ENCODE peak calls at places on chromosome 1, in seven cellular contexts. R is lower leg skin, H is prostate gland, Z is ovary, P is uterus, L is IMR-90, X is A549. K is an unnamed sample.
A peak's percentile ranks its signal among the peaks of the same experiment; 100 is the strongest.

GRCh38 chr1:175604598-175604997 is 138.8 kb downstream of the TNR start:
- DNase-seq in R (no peak), H (no peak), Z (no peak), P (no peak), L (no peak), X (no peak), K (no peak)

GRCh38 chr1:207838156-207839082 is 72.5 kb downstream of the CD34 start:
- DNase-seq in R (peak; percentile 89), H (peak; percentile 65), Z (peak; percentile 85), P (peak; percentile 80), L (no peak), X (no peak), K (peak; percentile 84)

GRCh38 chr1:18299441-18300338 is 181.0 kb upstream of the KLHDC7A start:
- DNase-seq in R (no peak), H (no peak), Z (no peak), P (no peak), L (no peak), X (peak; percentile 22), K (no peak)

GRCh38 chr1:205629751-205630150 is 2.1 kb downstream of the ELK4 start:
- DNase-seq in R (no peak), H (no peak), Z (no peak), P (no peak), L (no peak), X (no peak), K (no peak)

GRCh38 chr1:161128591-161129420 is 3.7 kb downstream of the DEDD start:
- DNase-seq in R (no peak), H (no peak), Z (no peak), P (no peak), L (no peak), X (no peak), K (no peak)

GRCh38 chr1:51867479-51868232 is 10.9 kb downstream of the NRDC start:
- DNase-seq in R (no peak), H (no peak), Z (no peak), P (no peak), L (no peak), X (no peak), K (no peak)

GRCh38 chr1:205658943-205659581 is 21.2 kb downstream of the SLC45A3 start:
- DNase-seq in R (peak; percentile 94), H (peak; percentile 75), Z (peak; percentile 80), P (peak; percentile 80), L (peak; percentile 53), X (peak; percentile 56), K (peak; percentile 48)

GRCh38 chr1:15231714-15232201 is 15.3 kb upstream of the FHAD1 start:
- DNase-seq in R (no peak), H (no peak), Z (no peak), P (no peak), L (no peak), X (no peak), K (no peak)

GRCh38 chr1:21123287-21123961 is 53.3 kb downstream of the EIF4G3 start:
- DNase-seq in R (no peak), H (no peak), Z (no peak), P (no peak), L (peak; percentile 11), X (no peak), K (no peak)

GRCh38 chr1:183180213-183180612 is 5.9 kb upstream of the LAMC2 start:
- DNase-seq in R (no peak), H (peak; percentile 74), Z (peak; percentile 52), P (peak; percentile 61), L (peak; percentile 85), X (peak; percentile 87), K (peak; percentile 8)

GRCh38 chr1:57403201-57403600 is 20.7 kb downstream of the DAB1 start:
- DNase-seq in R (no peak), H (no peak), Z (no peak), P (no peak), L (no peak), X (no peak), K (no peak)

GRCh38 chr1:178362784-178363183 is 134.0 kb downstream of the CLEC20A start:
- DNase-seq in R (no peak), H (no peak), Z (no peak), P (no peak), L (peak; percentile 89), X (no peak), K (no peak)

GRCh38 chr1:32208891-32209309 is at the start of gene DCDC2B:
- DNase-seq in R (no peak), H (no peak), Z (no peak), P (no peak), L (peak; percentile 37), X (peak; percentile 58), K (peak; percentile 42)

GRCh38 chr1:35585281-35585680 is 12.2 kb downstream of the TFAP2E start:
- DNase-seq in R (no peak), H (no peak), Z (no peak), P (no peak), L (no peak), X (no peak), K (no peak)

GRCh38 chr1:110542730-110543129 is 23.8 kb upstream of the KCNA10 start:
- DNase-seq in R (no peak), H (no peak), Z (no peak), P (no peak), L (peak; percentile 43), X (peak; percentile 14), K (no peak)

GRCh38 chr1:237953238-237953637 is 62.5 kb upstream of the ZP4 start:
- DNase-seq in R (no peak), H (no peak), Z (no peak), P (no peak), L (no peak), X (peak; percentile 2), K (no peak)

GRCh38 chr1:17315542-17316130 is 7.6 kb downstream of the PADI4 start:
- DNase-seq in R (peak; percentile 80), H (no peak), Z (no peak), P (no peak), L (no peak), X (no peak), K (no peak)

GRCh38 chr1:89608627-89609338 is 24.1 kb upstream of the LRRC8C start:
- DNase-seq in R (no peak), H (no peak), Z (no peak), P (no peak), L (no peak), X (no peak), K (no peak)

GRCh38 chr1:19799233-19799876 is 361 bp downstream of the TMCO4 start:
- DNase-seq in R (peak; percentile 91), H (peak; percentile 61), Z (peak; percentile 60), P (no peak), L (peak; percentile 37), X (peak; percentile 52), K (peak; percentile 25)

DNA sequence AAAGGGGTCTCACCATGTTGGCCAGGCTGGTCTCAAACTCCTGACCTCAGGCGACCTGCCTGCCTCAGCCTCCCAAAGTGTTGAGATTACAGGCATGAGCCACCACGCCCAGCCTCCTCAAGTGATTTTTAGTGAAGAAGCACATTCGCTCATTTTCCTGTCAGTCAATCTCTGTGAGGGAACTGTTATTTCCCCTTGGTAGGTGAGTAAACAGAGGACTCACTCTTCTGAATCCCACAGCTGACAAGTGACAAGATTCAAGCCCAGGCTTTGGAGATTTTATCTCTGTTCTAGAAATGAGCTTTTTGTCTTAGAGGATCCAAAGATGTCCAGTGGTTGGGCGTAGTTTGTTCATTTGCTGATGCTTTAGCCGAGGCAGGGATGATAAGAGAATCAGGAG is 43.9 kb upstream of the TACSTD2 start:
- DNase-seq in R (no peak), H (no peak), Z (no peak), P (no peak), L (no peak), X (peak; percentile 1), K (no peak)
- TF ChIP-seq POLR2A in R (no peak), H (no peak), Z (no peak), P (no peak), L (no peak), X (no peak), K (no peak)

DNA sequence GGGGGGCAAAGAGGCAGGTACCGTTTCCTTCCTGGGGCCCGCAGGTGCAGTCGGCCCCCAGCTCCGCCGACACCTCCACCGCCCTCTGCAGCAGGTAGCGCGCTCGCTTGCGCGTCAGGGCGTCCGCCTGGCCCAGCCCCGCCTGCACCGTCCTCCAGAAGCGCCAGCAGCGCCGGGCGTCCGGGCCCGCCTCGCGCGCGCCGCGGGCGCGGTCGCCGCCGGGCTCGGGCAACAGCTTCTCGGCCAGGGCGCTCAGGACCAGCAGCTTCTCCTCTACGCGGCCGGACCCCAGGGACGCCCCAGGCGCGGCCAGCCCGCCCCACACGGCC is 863 bp downstream of the TARBP1 start:
- DNase-seq in R (peak; percentile 90), H (peak; percentile 54), Z (no peak), P (no peak), L (peak; percentile 28), X (peak; percentile 63), K (peak; percentile 40)
- TF ChIP-seq POLR2A in R (no peak), H (no peak), Z (no peak), P (no peak), L (no peak), X (peak; percentile 16), K (peak; percentile 67)

GRCh38 chr1:70477090-70477489 is 66.0 kb downstream of the CTH start:
- DNase-seq in R (no peak), H (no peak), Z (no peak), P (no peak), L (no peak), X (no peak), K (no peak)
- TF ChIP-seq POLR2A in R (no peak), H (no peak), Z (no peak), P (no peak), L (no peak), X (no peak), K (no peak)

GRCh38 chr1:153776971-153777370 is 1.8 kb downstream of the SLC27A3 start:
- DNase-seq in R (no peak), H (no peak), Z (no peak), P (no peak), L (no peak), X (no peak), K (no peak)

GRCh38 chr1:153774780-153775431 is at the start of gene SLC27A3:
- DNase-seq in R (peak; percentile 93), H (peak; percentile 69), Z (peak; percentile 87), P (peak; percentile 89), L (no peak), X (no peak), K (peak; percentile 56)

GRCh38 chr1:153776352-153776751 is 1.1 kb downstream of the SLC27A3 start:
- DNase-seq in R (peak; percentile 85), H (no peak), Z (no peak), P (no peak), L (no peak), X (no peak), K (no peak)

GRCh38 chr1:153774036-153774435 is 1.2 kb upstream of the SLC27A3 start:
- DNase-seq in R (no peak), H (no peak), Z (no peak), P (no peak), L (no peak), X (no peak), K (no peak)

DNA sequence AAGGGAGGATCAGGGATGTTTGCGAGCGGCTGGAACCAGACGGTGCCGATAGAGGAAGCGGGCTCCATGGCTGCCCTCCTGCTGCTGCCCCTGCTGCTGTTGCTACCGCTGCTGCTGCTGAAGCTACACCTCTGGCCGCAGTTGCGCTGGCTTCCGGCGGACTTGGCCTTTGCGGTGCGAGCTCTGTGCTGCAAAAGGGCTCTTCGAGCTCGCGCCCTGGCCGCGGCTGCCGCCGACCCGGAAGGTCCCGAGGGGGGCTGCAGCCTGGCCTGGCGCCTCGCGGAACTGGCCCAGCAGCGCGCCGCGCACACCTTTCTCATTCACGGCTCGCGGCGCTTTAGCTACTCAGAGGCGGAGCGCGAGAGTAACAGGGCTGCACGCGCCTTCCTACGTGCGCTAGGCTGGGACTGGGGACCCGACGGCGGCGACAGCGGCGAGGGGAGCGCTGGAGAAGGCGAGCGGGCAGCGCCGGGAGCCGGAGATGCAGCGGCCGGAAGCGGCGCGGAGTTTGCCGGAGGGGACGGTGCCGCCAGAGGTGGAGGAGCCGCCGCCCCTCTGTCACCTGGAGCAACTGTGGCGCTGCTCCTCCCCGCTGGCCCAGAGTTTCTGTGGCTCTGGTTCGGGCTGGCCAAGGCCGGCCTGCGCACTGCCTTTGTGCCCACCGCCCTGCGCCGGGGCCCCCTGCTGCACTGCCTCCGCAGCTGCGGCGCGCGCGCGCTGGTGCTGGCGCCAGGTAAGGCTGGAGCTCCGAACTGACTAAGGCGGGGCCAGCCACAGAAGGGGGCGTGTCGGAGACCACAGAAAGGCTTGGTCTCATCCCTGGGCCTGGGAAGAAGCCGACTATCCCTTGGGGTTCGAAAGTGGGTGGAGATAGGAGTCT is 465 bp downstream of the SLC27A3 start:
- DNase-seq in R (peak; percentile 95), H (peak; percentile 73), Z (peak; percentile 83), P (peak; percentile 86), L (peak; percentile 50), X (peak; percentile 39), K (no peak)
- TF ChIP-seq POLR2A in R (no peak), H (peak; percentile 73), Z (peak; percentile 31), P (peak; percentile 15), L (no peak), X (no peak), K (no peak)

K was measured in gastrocnemius medialis.